ENCODE peak calls at places on chromosomes 7 and 10, in nine cellular contexts. R is AG09309; W is T-cell; B is B cell; U is activated CD8-positive, alpha-beta memory T cell treated with anti-CD3 and anti-CD28 coated beads, Interleukin-2, amount 50 U/mL, for 48 hours; F is ureter; L is fibroblast of the aortic adventitia; M is RWPE1; N is NCI-H1092 treated with DMSO at 0.1 percent for 48 hours. V is an unnamed sample.

GRCh38 chr7:93544686-93545085 is 29.8 kb downstream of the CALCR start:
- DNase-seq in F (no peak), R (no peak), L (no peak), W (no peak), N (no peak), B (no peak), M (no peak), U (no peak), V (no peak)

GRCh38 chr7:87475359-87476178 is at the start of gene ABCB4:
- DNase-seq in M (no peak), F (no peak), W (no peak), U (no peak), B (peak; percentile 62), L (no peak), R (no peak), N (peak; percentile 5), V (no peak)

GRCh38 chr10:119368991-119369869 is 161.9 kb downstream of the GRK5 start:
- DNase-seq in L (peak; percentile 33), R (no peak), W (no peak), F (no peak), N (no peak), M (no peak), B (peak; percentile 71), U (no peak), V (no peak)

GRCh38 chr7:76261935-76262334 is 40.5 kb upstream of the HSPB1 start:
- DNase-seq in B (no peak), L (no peak), F (no peak), U (no peak), M (no peak), R (no peak), N (no peak), W (no peak), V (no peak)

GRCh38 chr10:88071814-88072380 is 208.5 kb downstream of the PTEN start:
- DNase-seq in F (no peak), R (no peak), W (no peak), U (no peak), M (no peak), L (no peak), N (no peak), B (no peak), V (no peak)

GRCh38 chr7:55965805-55966421 is 1.5 kb downstream of the NIPSNAP2 start:
- DNase-seq in W (no peak), U (no peak), R (peak; percentile 46), F (no peak), N (no peak), B (no peak), L (no peak), M (peak; percentile 66), V (peak; percentile 54)

GRCh38 chr10:32308027-32308603 is 38.8 kb downstream of the EPC1 start:
- DNase-seq in M (no peak), F (no peak), L (no peak), U (no peak), N (no peak), W (no peak), R (no peak), B (no peak), V (no peak)

GRCh38 chr7:24831240-24831639 is 74.0 kb upstream of the GSDME start:
- DNase-seq in M (no peak), F (no peak), B (no peak), R (no peak), U (no peak), L (peak; percentile 85), W (no peak), N (no peak), V (no peak)

GRCh38 chr10:124719213-124719851 is 24.8 kb downstream of the FAM53B start:
- DNase-seq in N (peak; percentile 33), W (peak; percentile 81), U (no peak), F (peak; percentile 77), B (peak; percentile 82), M (peak; percentile 88), R (no peak), L (peak; percentile 63), V (no peak)

GRCh38 chr10:42937649-42938180 is 139.2 kb upstream of the RET start:
- DNase-seq in N (no peak), M (no peak), W (no peak), U (peak; percentile 28), B (no peak), R (no peak), F (no peak), L (no peak), V (no peak)

GRCh38 chr10:129851941-129852650 is 112.0 kb downstream of the EBF3 start:
- DNase-seq in U (no peak), W (no peak), R (no peak), N (no peak), B (no peak), L (no peak), F (no peak), M (no peak), V (no peak)

GRCh38 chr7:129990403-129991192 is 37.8 kb upstream of the UBE2H start:
- DNase-seq in R (no peak), M (no peak), L (peak; percentile 18), U (no peak), W (no peak), B (peak; percentile 43), F (no peak), N (no peak), V (peak; percentile 51)

GRCh38 chr7:110442386-110442837 is 648.5 kb upstream of the LRRN3 start:
- DNase-seq in U (no peak), B (no peak), F (no peak), W (no peak), L (no peak), N (peak; percentile 50), R (no peak), M (peak; percentile 44), V (peak; percentile 49)

GRCh38 chr7:144027070-144027469 is 21.7 kb upstream of the OR2A5 start:
- DNase-seq in B (no peak), W (no peak), U (no peak), F (no peak), N (peak; percentile 47), L (peak; percentile 65), M (peak; percentile 7), R (no peak), V (peak; percentile 9)

GRCh38 chr7:102318482-102318971 is 31.9 kb downstream of the SH2B2 start:
- DNase-seq in B (no peak), M (peak; percentile 72), N (no peak), U (no peak), L (peak; percentile 2), R (no peak), F (no peak), W (no peak), V (no peak)

GRCh38 chr7:101575168-101575567 is 53.9 kb downstream of the MYL10 start:
- DNase-seq in W (no peak), F (no peak), U (no peak), L (no peak), N (no peak), R (no peak), B (no peak), M (no peak), V (no peak)

GRCh38 chr10:127563718-127564553 is 14.8 kb downstream of the NPS start:
- DNase-seq in B (peak; percentile 19), R (no peak), M (no peak), N (no peak), L (no peak), U (peak; percentile 75), W (no peak), F (no peak), V (no peak)

GRCh38 chr7:129343099-129343700 is 91.0 kb upstream of the STRIP2 start:
- DNase-seq in B (peak; percentile 48), R (no peak), N (peak; percentile 32), W (no peak), U (no peak), L (peak; percentile 72), M (peak; percentile 34), F (no peak), V (peak; percentile 19)

GRCh38 chr7:17559388-17559787 is 260.9 kb downstream of the AHR start:
- DNase-seq in B (no peak), M (no peak), R (no peak), U (no peak), F (no peak), W (no peak), N (no peak), L (no peak), V (no peak)

GRCh38 chr10:19169684-19170083 is 121.1 kb downstream of the MALRD1 start:
- DNase-seq in B (no peak), U (no peak), L (peak; percentile 23), M (no peak), W (no peak), N (no peak), R (no peak), F (no peak), V (peak; percentile 3)

GRCh38 chr10:128337860-128338378 is 211.7 kb upstream of the MKI67 start:
- DNase-seq in M (no peak), W (no peak), U (no peak), L (no peak), F (peak; percentile 70), B (no peak), R (no peak), N (peak; percentile 15), V (no peak)

GRCh38 chr10:7033031-7033430 is 377.8 kb downstream of the SFMBT2 start:
- DNase-seq in W (no peak), R (no peak), F (no peak), N (no peak), U (no peak), M (no peak), L (no peak), B (no peak), V (no peak)

GRCh38 chr7:117808273-117808868 is 64.9 kb downstream of the CTTNBP2 start:
- DNase-seq in N (peak; percentile 98), M (no peak), W (no peak), R (no peak), L (peak; percentile 88), B (no peak), F (peak; percentile 52), U (no peak), V (no peak)

GRCh38 chr7:32893225-32893560 is 1.6 kb upstream of the KBTBD2 start:
- DNase-seq in W (no peak), B (no peak), L (no peak), U (no peak), R (no peak), M (no peak), N (no peak), F (no peak), V (no peak)

GRCh38 chr7:30285067-30285530 is 702 bp downstream of the ZNRF2 start:
- DNase-seq in U (peak; percentile 69), R (no peak), F (no peak), W (peak; percentile 38), N (peak; percentile 58), L (no peak), M (no peak), B (peak; percentile 72), V (no peak)

GRCh38 chr7:116236020-116236630 is 25.8 kb downstream of the TES start:
- DNase-seq in F (no peak), M (peak; percentile 35), R (no peak), L (peak; percentile 83), N (peak; percentile 53), W (peak; percentile 70), U (no peak), B (peak; percentile 71), V (peak; percentile 51)

GRCh38 chr7:93592588-93593266 is 18.2 kb upstream of the CALCR start:
- DNase-seq in B (no peak), M (no peak), R (no peak), N (no peak), F (no peak), L (no peak), W (no peak), U (no peak), V (no peak)

GRCh38 chr10:127021771-127022170 is 116.5 kb downstream of the DOCK1 start:
- DNase-seq in N (no peak), R (no peak), F (no peak), M (no peak), B (no peak), W (no peak), U (no peak), L (no peak), V (no peak)

GRCh38 chr10:47049906-47050305 is 138.7 kb downstream of the PTPN20 start:
- DNase-seq in W (no peak), F (peak; percentile 26), M (no peak), U (no peak), L (no peak), B (no peak), N (no peak), R (no peak), V (no peak)

GRCh38 chr7:40223451-40224112 is 88.8 kb downstream of the SUGCT start:
- DNase-seq in N (no peak), M (no peak), W (no peak), F (no peak), B (no peak), L (no peak), U (no peak), R (no peak), V (no peak)

GRCh38 chr10:60820093-60820769 is 42.0 kb downstream of the CDK1 start:
- DNase-seq in B (no peak), F (no peak), U (no peak), W (no peak), R (peak; percentile 78), N (no peak), L (peak; percentile 71), M (no peak), V (no peak)